ENCODE peak calls at places on chromosomes 6 and 20, in eight cellular contexts. One of them, this sample, is unnamed.

GRCh38 chr6:72464791-72465691 is 156.8 kb upstream of the KCNQ5 start:
- DNase-seq in neural progenitor cell: no peak
- DNase-seq in pulmonary artery endothelial cell: no peak
- DNase-seq in SHP77: no peak
- DNase-seq in fibroblast of gingiva: peak
- DNase-seq in AG08395: peak
- DNase-seq in CD4-positive, alpha-beta memory T cell: no peak
- DNase-seq in AML-193: no peak
- DNase-seq in this sample: peak

GRCh38 chr6:137832110-137832509 is 34.9 kb upstream of the TNFAIP3 start:
- DNase-seq in fibroblast of gingiva: no peak
- DNase-seq in AG08395: peak
- DNase-seq in neural progenitor cell: no peak
- DNase-seq in AML-193: no peak
- DNase-seq in SHP77: no peak
- DNase-seq in CD4-positive, alpha-beta memory T cell: no peak
- DNase-seq in pulmonary artery endothelial cell: no peak
- DNase-seq in this sample: peak

GRCh38 chr6:89834884-89835792 is 5.5 kb downstream of the CASP8AP2 start:
- DNase-seq in pulmonary artery endothelial cell: no peak
- DNase-seq in AML-193: no peak
- DNase-seq in neural progenitor cell: no peak
- DNase-seq in fibroblast of gingiva: no peak
- DNase-seq in AG08395: peak
- DNase-seq in SHP77: no peak
- DNase-seq in CD4-positive, alpha-beta memory T cell: peak
- DNase-seq in this sample: peak

GRCh38 chr20:17992224-17992637 is 23.4 kb downstream of the MGME1 start:
- DNase-seq in pulmonary artery endothelial cell: no peak
- DNase-seq in AG08395: no peak
- DNase-seq in AML-193: no peak
- DNase-seq in fibroblast of gingiva: no peak
- DNase-seq in neural progenitor cell: no peak
- DNase-seq in SHP77: no peak
- DNase-seq in CD4-positive, alpha-beta memory T cell: no peak
- DNase-seq in this sample: no peak

GRCh38 chr6:108711831-108712230 is 136.4 kb upstream of the ARMC2 start:
- DNase-seq in pulmonary artery endothelial cell: no peak
- DNase-seq in CD4-positive, alpha-beta memory T cell: no peak
- DNase-seq in SHP77: no peak
- DNase-seq in fibroblast of gingiva: no peak
- DNase-seq in neural progenitor cell: no peak
- DNase-seq in AG08395: no peak
- DNase-seq in AML-193: no peak
- DNase-seq in this sample: peak

GRCh38 chr6:78810146-78810545 is 57.2 kb upstream of the IRAK1BP1 start:
- DNase-seq in SHP77: peak
- DNase-seq in AML-193: peak
- DNase-seq in neural progenitor cell: peak
- DNase-seq in CD4-positive, alpha-beta memory T cell: no peak
- DNase-seq in pulmonary artery endothelial cell: peak
- DNase-seq in fibroblast of gingiva: peak
- DNase-seq in AG08395: peak
- DNase-seq in this sample: peak

GRCh38 chr6:142902636-142903053 is 42.3 kb downstream of the HIVEP2 start:
- DNase-seq in CD4-positive, alpha-beta memory T cell: peak
- DNase-seq in SHP77: peak
- DNase-seq in fibroblast of gingiva: peak
- DNase-seq in neural progenitor cell: no peak
- DNase-seq in AG08395: peak
- DNase-seq in AML-193: peak
- DNase-seq in pulmonary artery endothelial cell: peak
- DNase-seq in this sample: peak

GRCh38 chr6:23173231-23173630 is 603.9 kb downstream of the HDGFL1 start:
- DNase-seq in neural progenitor cell: no peak
- DNase-seq in pulmonary artery endothelial cell: no peak
- DNase-seq in AML-193: no peak
- DNase-seq in CD4-positive, alpha-beta memory T cell: no peak
- DNase-seq in AG08395: no peak
- DNase-seq in SHP77: no peak
- DNase-seq in fibroblast of gingiva: no peak
- DNase-seq in this sample: no peak

GRCh38 chr6:24551139-24551538 is 56.4 kb downstream of the ALDH5A1 start:
- DNase-seq in SHP77: no peak
- DNase-seq in fibroblast of gingiva: no peak
- DNase-seq in neural progenitor cell: no peak
- DNase-seq in AML-193: no peak
- DNase-seq in AG08395: no peak
- DNase-seq in pulmonary artery endothelial cell: no peak
- DNase-seq in CD4-positive, alpha-beta memory T cell: no peak
- DNase-seq in this sample: no peak

GRCh38 chr20:22160254-22160653 is 424.1 kb downstream of the FOXA2 start:
- DNase-seq in SHP77: no peak
- DNase-seq in CD4-positive, alpha-beta memory T cell: no peak
- DNase-seq in AML-193: no peak
- DNase-seq in fibroblast of gingiva: no peak
- DNase-seq in neural progenitor cell: no peak
- DNase-seq in pulmonary artery endothelial cell: no peak
- DNase-seq in AG08395: no peak
- DNase-seq in this sample: no peak

GRCh38 chr20:1943267-1944002 is 48.2 kb downstream of the SIRPA start:
- DNase-seq in CD4-positive, alpha-beta memory T cell: no peak
- DNase-seq in fibroblast of gingiva: peak
- DNase-seq in pulmonary artery endothelial cell: no peak
- DNase-seq in neural progenitor cell: no peak
- DNase-seq in SHP77: no peak
- DNase-seq in AG08395: peak
- DNase-seq in AML-193: no peak
- DNase-seq in this sample: peak

GRCh38 chr6:125853740-125854139 is 63.0 kb downstream of the NCOA7 start:
- DNase-seq in SHP77: no peak
- DNase-seq in pulmonary artery endothelial cell: no peak
- DNase-seq in fibroblast of gingiva: peak
- DNase-seq in CD4-positive, alpha-beta memory T cell: no peak
- DNase-seq in AG08395: no peak
- DNase-seq in AML-193: no peak
- DNase-seq in neural progenitor cell: no peak
- DNase-seq in this sample: no peak

GRCh38 chr6:108526739-108527174 is 34.0 kb upstream of the FOXO3 start:
- DNase-seq in AML-193: peak
- DNase-seq in AG08395: peak
- DNase-seq in SHP77: peak
- DNase-seq in CD4-positive, alpha-beta memory T cell: no peak
- DNase-seq in neural progenitor cell: peak
- DNase-seq in pulmonary artery endothelial cell: peak
- DNase-seq in fibroblast of gingiva: peak
- DNase-seq in this sample: peak

GRCh38 chr20:41089555-41089954 is 47.8 kb upstream of the PLCG1 start:
- DNase-seq in CD4-positive, alpha-beta memory T cell: no peak
- DNase-seq in AML-193: no peak
- DNase-seq in neural progenitor cell: no peak
- DNase-seq in fibroblast of gingiva: no peak
- DNase-seq in pulmonary artery endothelial cell: no peak
- DNase-seq in AG08395: no peak
- DNase-seq in SHP77: no peak
- DNase-seq in this sample: no peak

GRCh38 chr6:20851795-20852194 is 317.5 kb downstream of the CDKAL1 start:
- DNase-seq in CD4-positive, alpha-beta memory T cell: no peak
- DNase-seq in fibroblast of gingiva: no peak
- DNase-seq in SHP77: no peak
- DNase-seq in neural progenitor cell: no peak
- DNase-seq in pulmonary artery endothelial cell: no peak
- DNase-seq in AG08395: no peak
- DNase-seq in AML-193: no peak
- DNase-seq in this sample: no peak

GRCh38 chr20:36830791-36831691 is 44.9 kb upstream of the TLDC2 start:
- DNase-seq in fibroblast of gingiva: peak
- DNase-seq in neural progenitor cell: no peak
- DNase-seq in SHP77: no peak
- DNase-seq in CD4-positive, alpha-beta memory T cell: no peak
- DNase-seq in AG08395: peak
- DNase-seq in pulmonary artery endothelial cell: peak
- DNase-seq in AML-193: no peak
- DNase-seq in this sample: peak

GRCh38 chr20:21361266-21361665 is 36.1 kb downstream of the NKX2-4 start:
- DNase-seq in fibroblast of gingiva: peak
- DNase-seq in neural progenitor cell: no peak
- DNase-seq in pulmonary artery endothelial cell: peak
- DNase-seq in CD4-positive, alpha-beta memory T cell: no peak
- DNase-seq in SHP77: no peak
- DNase-seq in AML-193: peak
- DNase-seq in AG08395: no peak
- DNase-seq in this sample: no peak

GRCh38 chr6:111784423-111784822 is 88.8 kb downstream of the FYN start:
- DNase-seq in pulmonary artery endothelial cell: peak
- DNase-seq in AML-193: peak
- DNase-seq in SHP77: no peak
- DNase-seq in AG08395: no peak
- DNase-seq in fibroblast of gingiva: no peak
- DNase-seq in CD4-positive, alpha-beta memory T cell: no peak
- DNase-seq in neural progenitor cell: no peak
- DNase-seq in this sample: no peak

GRCh38 chr20:50381771-50382593 is 128.2 kb upstream of the PTPN1 start:
- DNase-seq in AG08395: no peak
- DNase-seq in CD4-positive, alpha-beta memory T cell: no peak
- DNase-seq in pulmonary artery endothelial cell: no peak
- DNase-seq in AML-193: peak
- DNase-seq in neural progenitor cell: no peak
- DNase-seq in fibroblast of gingiva: no peak
- DNase-seq in SHP77: no peak
- DNase-seq in this sample: no peak

GRCh38 chr20:24746351-24746685 is 202.8 kb upstream of the CST7 start:
- DNase-seq in AG08395: no peak
- DNase-seq in AML-193: no peak
- DNase-seq in CD4-positive, alpha-beta memory T cell: no peak
- DNase-seq in pulmonary artery endothelial cell: no peak
- DNase-seq in SHP77: peak
- DNase-seq in fibroblast of gingiva: no peak
- DNase-seq in neural progenitor cell: no peak
- DNase-seq in this sample: no peak

GRCh38 chr6:113623124-113623523 is 234.0 kb upstream of the MARCKS start:
- DNase-seq in AML-193: no peak
- DNase-seq in neural progenitor cell: no peak
- DNase-seq in CD4-positive, alpha-beta memory T cell: no peak
- DNase-seq in pulmonary artery endothelial cell: no peak
- DNase-seq in SHP77: no peak
- DNase-seq in fibroblast of gingiva: no peak
- DNase-seq in AG08395: no peak
- DNase-seq in this sample: peak

GRCh38 chr20:59835448-59836395 is 97.7 kb downstream of the SYCP2 start:
- DNase-seq in SHP77: peak
- DNase-seq in AG08395: peak
- DNase-seq in CD4-positive, alpha-beta memory T cell: no peak
- DNase-seq in fibroblast of gingiva: peak
- DNase-seq in AML-193: peak
- DNase-seq in pulmonary artery endothelial cell: no peak
- DNase-seq in neural progenitor cell: peak
- DNase-seq in this sample: peak

GRCh38 chr6:134240664-134241431 is 77.1 kb downstream of the SGK1 start:
- DNase-seq in pulmonary artery endothelial cell: no peak
- DNase-seq in AML-193: peak
- DNase-seq in fibroblast of gingiva: no peak
- DNase-seq in neural progenitor cell: no peak
- DNase-seq in CD4-positive, alpha-beta memory T cell: peak
- DNase-seq in SHP77: no peak
- DNase-seq in AG08395: no peak
- DNase-seq in this sample: no peak

GRCh38 chr6:61203966-61204496 is 1082.0 kb downstream of the KHDRBS2 start:
- DNase-seq in neural progenitor cell: no peak
- DNase-seq in pulmonary artery endothelial cell: no peak
- DNase-seq in CD4-positive, alpha-beta memory T cell: no peak
- DNase-seq in AML-193: no peak
- DNase-seq in AG08395: no peak
- DNase-seq in fibroblast of gingiva: no peak
- DNase-seq in SHP77: no peak
- DNase-seq in this sample: no peak

GRCh38 chr20:22805219-22805618 is 220.8 kb upstream of the FOXA2 start:
- DNase-seq in neural progenitor cell: no peak
- DNase-seq in AG08395: peak
- DNase-seq in AML-193: no peak
- DNase-seq in SHP77: no peak
- DNase-seq in fibroblast of gingiva: peak
- DNase-seq in pulmonary artery endothelial cell: no peak
- DNase-seq in CD4-positive, alpha-beta memory T cell: no peak
- DNase-seq in this sample: peak

GRCh38 chr6:82589509-82590206 is 226.0 kb downstream of the TPBG start:
- DNase-seq in neural progenitor cell: peak
- DNase-seq in CD4-positive, alpha-beta memory T cell: no peak
- DNase-seq in fibroblast of gingiva: peak
- DNase-seq in AG08395: peak
- DNase-seq in AML-193: no peak
- DNase-seq in SHP77: peak
- DNase-seq in pulmonary artery endothelial cell: no peak
- DNase-seq in this sample: peak

GRCh38 chr20:23943304-23943703 is 45.3 kb downstream of the GGTLC1 start:
- DNase-seq in AG08395: no peak
- DNase-seq in fibroblast of gingiva: no peak
- DNase-seq in AML-193: no peak
- DNase-seq in SHP77: no peak
- DNase-seq in neural progenitor cell: no peak
- DNase-seq in CD4-positive, alpha-beta memory T cell: no peak
- DNase-seq in pulmonary artery endothelial cell: no peak
- DNase-seq in this sample: no peak

GRCh38 chr6:137768935-137769334 is 98.1 kb upstream of the TNFAIP3 start:
- DNase-seq in neural progenitor cell: no peak
- DNase-seq in fibroblast of gingiva: no peak
- DNase-seq in SHP77: no peak
- DNase-seq in CD4-positive, alpha-beta memory T cell: no peak
- DNase-seq in AML-193: no peak
- DNase-seq in pulmonary artery endothelial cell: no peak
- DNase-seq in AG08395: no peak
- DNase-seq in this sample: no peak

GRCh38 chr20:53911301-53911700 is 159.1 kb downstream of the BCAS1 start:
- DNase-seq in pulmonary artery endothelial cell: no peak
- DNase-seq in CD4-positive, alpha-beta memory T cell: no peak
- DNase-seq in AG08395: no peak
- DNase-seq in fibroblast of gingiva: no peak
- DNase-seq in AML-193: no peak
- DNase-seq in neural progenitor cell: no peak
- DNase-seq in SHP77: no peak
- DNase-seq in this sample: no peak

GRCh38 chr20:39245685-39246311 is 283.7 kb downstream of the DHX35 start:
- DNase-seq in SHP77: no peak
- DNase-seq in pulmonary artery endothelial cell: no peak
- DNase-seq in fibroblast of gingiva: no peak
- DNase-seq in neural progenitor cell: no peak
- DNase-seq in AG08395: no peak
- DNase-seq in AML-193: no peak
- DNase-seq in CD4-positive, alpha-beta memory T cell: no peak
- DNase-seq in this sample: no peak

GRCh38 chr20:11982958-11983470 is 65.3 kb downstream of the BTBD3 start:
- DNase-seq in pulmonary artery endothelial cell: no peak
- DNase-seq in fibroblast of gingiva: no peak
- DNase-seq in AG08395: no peak
- DNase-seq in SHP77: no peak
- DNase-seq in CD4-positive, alpha-beta memory T cell: no peak
- DNase-seq in neural progenitor cell: no peak
- DNase-seq in AML-193: no peak
- DNase-seq in this sample: no peak

GRCh38 chr6:105346052-105346451 is 56.8 kb downstream of the PREP start:
- DNase-seq in CD4-positive, alpha-beta memory T cell: no peak
- DNase-seq in neural progenitor cell: peak
- DNase-seq in SHP77: no peak
- DNase-seq in fibroblast of gingiva: peak
- DNase-seq in AML-193: no peak
- DNase-seq in AG08395: peak
- DNase-seq in pulmonary artery endothelial cell: no peak
- DNase-seq in this sample: peak

GRCh38 chr6:37741757-37742400 is 44.2 kb upstream of the MDGA1 start:
- DNase-seq in fibroblast of gingiva: no peak
- DNase-seq in AML-193: no peak
- DNase-seq in pulmonary artery endothelial cell: no peak
- DNase-seq in SHP77: no peak
- DNase-seq in neural progenitor cell: peak
- DNase-seq in AG08395: peak
- DNase-seq in CD4-positive, alpha-beta memory T cell: no peak
- DNase-seq in this sample: peak

GRCh38 chr20:33667245-33668086 is 723 bp downstream of the ACTL10 start:
- DNase-seq in fibroblast of gingiva: peak
- DNase-seq in SHP77: peak
- DNase-seq in AG08395: no peak
- DNase-seq in pulmonary artery endothelial cell: no peak
- DNase-seq in neural progenitor cell: no peak
- DNase-seq in AML-193: peak
- DNase-seq in CD4-positive, alpha-beta memory T cell: peak
- DNase-seq in this sample: peak